ENCODE peak calls at places on chromosome 5, in five cellular contexts. One of them, this sample, is unnamed. For H3K36me3, the result is how much of the 10 kb centered on the place peaks cover.

GRCh38 chr5:157366741-157367684 is 93.0 kb upstream of the NIPAL4 start:
- DNase-seq in GM23338: peak
- DNase-seq in heart left ventricle: no peak
- DNase-seq in Panc1: no peak
- DNase-seq in upper lobe of right lung: no peak
- DNase-seq in this sample: peak

GRCh38 chr5:154385236-154385512 is 60.6 kb upstream of the SAP30L start:
- DNase-seq in Panc1: no peak
- DNase-seq in heart left ventricle: no peak
- DNase-seq in upper lobe of right lung: no peak
- DNase-seq in GM23338: no peak
- DNase-seq in this sample: no peak

GRCh38 chr5:150401376-150402201 is 11.1 kb downstream of the CD74 start:
- DNase-seq in upper lobe of right lung: no peak
- DNase-seq in heart left ventricle: no peak
- DNase-seq in GM23338: no peak
- DNase-seq in Panc1: no peak
- DNase-seq in this sample: no peak

GRCh38 chr5:160792281-160792680 is 59.7 kb downstream of the ATP10B start:
- DNase-seq in upper lobe of right lung: no peak
- DNase-seq in Panc1: no peak
- DNase-seq in heart left ventricle: no peak
- DNase-seq in GM23338: no peak
- DNase-seq in this sample: peak

GRCh38 chr5:54663876-54664275 is 146.3 kb downstream of the SNX18 start:
- DNase-seq in Panc1: no peak
- DNase-seq in GM23338: no peak
- DNase-seq in heart left ventricle: peak
- DNase-seq in upper lobe of right lung: no peak
- DNase-seq in this sample: peak

GRCh38 chr5:107455111-107455544 is 215.6 kb downstream of the EFNA5 start:
- DNase-seq in GM23338: no peak
- DNase-seq in Panc1: no peak
- DNase-seq in upper lobe of right lung: no peak
- DNase-seq in heart left ventricle: no peak
- DNase-seq in this sample: peak

GRCh38 chr5:59921816-59922215 is 28.3 kb upstream of the PDE4D start:
- DNase-seq in heart left ventricle: no peak
- DNase-seq in Panc1: no peak
- DNase-seq in upper lobe of right lung: no peak
- DNase-seq in GM23338: peak
- DNase-seq in this sample: no peak

GRCh38 chr5:7789567-7789966 is 61.4 kb downstream of the CFAP90 start:
- DNase-seq in heart left ventricle: no peak
- DNase-seq in upper lobe of right lung: no peak
- DNase-seq in Panc1: no peak
- DNase-seq in GM23338: no peak
- DNase-seq in this sample: no peak

GRCh38 chr5:150209020-150209635 is 19.3 kb downstream of the SLC6A7 start:
- DNase-seq in upper lobe of right lung: peak
- DNase-seq in GM23338: no peak
- DNase-seq in heart left ventricle: no peak
- DNase-seq in Panc1: no peak
- DNase-seq in this sample: peak

GRCh38 chr5:8908055-8908683 is 637.7 kb downstream of the SEMA5A start:
- DNase-seq in upper lobe of right lung: no peak
- DNase-seq in Panc1: peak
- DNase-seq in GM23338: peak
- DNase-seq in heart left ventricle: no peak
- DNase-seq in this sample: peak

GRCh38 chr5:110008131-110008530 is 318.4 kb downstream of the MAN2A1 start:
- DNase-seq in Panc1: no peak
- DNase-seq in heart left ventricle: no peak
- DNase-seq in GM23338: no peak
- DNase-seq in upper lobe of right lung: no peak
- DNase-seq in this sample: no peak

GRCh38 chr5:78280261-78280660 is 14.2 kb downstream of the AP3B1 start:
- DNase-seq in Panc1: no peak
- DNase-seq in GM23338: no peak
- DNase-seq in heart left ventricle: no peak
- DNase-seq in upper lobe of right lung: no peak
- DNase-seq in this sample: no peak

GRCh38 chr5:93163010-93163663 is 417.9 kb downstream of the NR2F1-AS1 start:
- DNase-seq in Panc1: no peak
- DNase-seq in GM23338: no peak
- DNase-seq in upper lobe of right lung: no peak
- DNase-seq in heart left ventricle: no peak
- DNase-seq in this sample: peak

GRCh38 chr5:147578228-147579024 is 68.6 kb upstream of the DPYSL3 start:
- DNase-seq in GM23338: peak
- DNase-seq in heart left ventricle: no peak
- DNase-seq in upper lobe of right lung: no peak
- DNase-seq in Panc1: peak
- DNase-seq in this sample: peak

GRCh38 chr5:61295365-61295764 is 36.7 kb upstream of the ZSWIM6 start:
- DNase-seq in heart left ventricle: no peak
- DNase-seq in Panc1: no peak
- DNase-seq in upper lobe of right lung: no peak
- DNase-seq in GM23338: no peak
- DNase-seq in this sample: no peak

GRCh38 chr5:120375248-120375647 is 88.9 kb upstream of the PRR16 start:
- DNase-seq in Panc1: no peak
- DNase-seq in heart left ventricle: no peak
- DNase-seq in GM23338: no peak
- DNase-seq in upper lobe of right lung: no peak
- DNase-seq in this sample: no peak

GRCh38 chr5:169094586-169095409 is 206.1 kb downstream of the SLIT3 start:
- DNase-seq in Panc1: no peak
- DNase-seq in GM23338: no peak
- DNase-seq in upper lobe of right lung: no peak
- DNase-seq in heart left ventricle: no peak
- DNase-seq in this sample: peak

GRCh38 chr5:82387819-82388166 is 109.6 kb upstream of the RPS23 start:
- DNase-seq in GM23338: no peak
- DNase-seq in Panc1: no peak
- DNase-seq in upper lobe of right lung: no peak
- DNase-seq in heart left ventricle: no peak
- DNase-seq in this sample: no peak

GRCh38 chr5:175868996-175869638 is 2.3 kb upstream of the CPLX2 start:
- DNase-seq in heart left ventricle: no peak
- DNase-seq in upper lobe of right lung: no peak
- DNase-seq in GM23338: no peak
- DNase-seq in Panc1: no peak
- DNase-seq in this sample: no peak

GRCh38 chr5:151315998-151316597 is 12.5 kb upstream of the SLC36A3 start:
- DNase-seq in Panc1: peak
- DNase-seq in GM23338: peak
- DNase-seq in heart left ventricle: peak
- DNase-seq in upper lobe of right lung: peak
- DNase-seq in this sample: peak

GRCh38 chr5:149062371-149063016 is 368 bp downstream of the SH3TC2 start:
- DNase-seq in GM23338: no peak
- DNase-seq in Panc1: no peak
- DNase-seq in heart left ventricle: peak
- DNase-seq in upper lobe of right lung: no peak
- DNase-seq in this sample: peak

GRCh38 chr5:141875795-141876627 is 2.2 kb downstream of the PCDH1 start:
- DNase-seq in upper lobe of right lung: peak
- DNase-seq in GM23338: peak
- DNase-seq in Panc1: no peak
- DNase-seq in heart left ventricle: no peak
- DNase-seq in this sample: peak

GRCh38 chr5:41763096-41763495 is 107.1 kb downstream of the OXCT1 start:
- DNase-seq in upper lobe of right lung: no peak
- DNase-seq in Panc1: no peak
- DNase-seq in GM23338: no peak
- DNase-seq in heart left ventricle: no peak
- DNase-seq in this sample: no peak

GRCh38 chr5:29042152-29042551 is 2003.8 kb upstream of the CDH9 start:
- DNase-seq in GM23338: peak
- DNase-seq in Panc1: no peak
- DNase-seq in upper lobe of right lung: no peak
- DNase-seq in heart left ventricle: no peak
- DNase-seq in this sample: no peak

GRCh38 chr5:160235731-160236130 is 6.4 kb downstream of the FABP6 start:
- DNase-seq in Panc1: no peak
- DNase-seq in heart left ventricle: no peak
- DNase-seq in GM23338: no peak
- DNase-seq in upper lobe of right lung: no peak
- DNase-seq in this sample: no peak

GRCh38 chr5:163915481-163915961 is 410.1 kb downstream of the MAT2B start:
- DNase-seq in GM23338: peak
- DNase-seq in heart left ventricle: no peak
- DNase-seq in upper lobe of right lung: peak
- DNase-seq in Panc1: no peak
- DNase-seq in this sample: peak

GRCh38 chr5:133147411-133147810 is 95.6 kb downstream of the HSPA4 start:
- DNase-seq in Panc1: no peak
- DNase-seq in upper lobe of right lung: no peak
- DNase-seq in heart left ventricle: no peak
- DNase-seq in GM23338: no peak
- DNase-seq in this sample: no peak

DNA sequence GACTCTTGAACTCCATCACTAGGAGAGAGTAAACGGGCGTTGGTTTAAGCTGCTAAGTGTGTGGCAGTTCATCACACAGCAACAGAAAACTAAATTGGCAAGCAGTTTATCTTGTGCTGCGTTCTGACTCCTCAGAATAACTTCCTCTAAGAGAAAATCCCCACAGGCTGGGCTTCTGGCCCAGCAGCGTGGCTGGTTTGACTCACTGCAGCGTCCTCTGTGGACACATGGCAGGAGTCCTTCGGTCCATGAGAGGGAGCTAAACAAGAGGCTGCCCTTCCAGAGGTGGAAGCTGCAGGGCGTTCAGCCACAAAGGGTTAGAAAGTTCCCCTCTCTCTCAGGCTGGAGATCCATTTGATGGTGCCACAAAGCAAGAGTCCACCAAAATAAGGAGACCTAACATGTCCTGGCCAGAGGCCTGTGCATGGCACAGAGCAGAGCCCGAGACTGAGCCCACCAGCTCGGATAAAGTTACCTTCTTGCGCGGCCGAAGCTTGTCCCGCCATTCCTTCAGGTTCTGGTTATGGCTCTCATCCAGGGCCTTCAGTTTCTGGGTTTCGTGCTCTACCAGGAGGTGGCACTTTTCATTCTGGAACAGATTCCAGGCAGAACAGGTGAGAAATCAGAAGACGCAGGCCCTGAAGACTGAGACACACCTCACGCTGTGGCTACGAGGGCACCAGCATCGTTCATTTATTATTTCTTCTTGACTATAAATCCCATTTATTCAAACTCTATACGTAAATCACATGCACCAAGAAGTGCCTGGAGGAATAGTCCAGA is 46.2 kb upstream of the FBXW11 start:
- DNase-seq in GM23338: no peak
- DNase-seq in Panc1: no peak
- DNase-seq in upper lobe of right lung: no peak
- DNase-seq in heart left ventricle: peak
- DNase-seq in this sample: no peak
- H3K36me3 ChIP-seq in GM23338: under half
- H3K36me3 ChIP-seq in Panc1: under half
- H3K36me3 ChIP-seq in upper lobe of right lung: half or more
- H3K36me3 ChIP-seq in heart left ventricle: half or more
- H3K36me3 ChIP-seq in this sample: under half

DNA sequence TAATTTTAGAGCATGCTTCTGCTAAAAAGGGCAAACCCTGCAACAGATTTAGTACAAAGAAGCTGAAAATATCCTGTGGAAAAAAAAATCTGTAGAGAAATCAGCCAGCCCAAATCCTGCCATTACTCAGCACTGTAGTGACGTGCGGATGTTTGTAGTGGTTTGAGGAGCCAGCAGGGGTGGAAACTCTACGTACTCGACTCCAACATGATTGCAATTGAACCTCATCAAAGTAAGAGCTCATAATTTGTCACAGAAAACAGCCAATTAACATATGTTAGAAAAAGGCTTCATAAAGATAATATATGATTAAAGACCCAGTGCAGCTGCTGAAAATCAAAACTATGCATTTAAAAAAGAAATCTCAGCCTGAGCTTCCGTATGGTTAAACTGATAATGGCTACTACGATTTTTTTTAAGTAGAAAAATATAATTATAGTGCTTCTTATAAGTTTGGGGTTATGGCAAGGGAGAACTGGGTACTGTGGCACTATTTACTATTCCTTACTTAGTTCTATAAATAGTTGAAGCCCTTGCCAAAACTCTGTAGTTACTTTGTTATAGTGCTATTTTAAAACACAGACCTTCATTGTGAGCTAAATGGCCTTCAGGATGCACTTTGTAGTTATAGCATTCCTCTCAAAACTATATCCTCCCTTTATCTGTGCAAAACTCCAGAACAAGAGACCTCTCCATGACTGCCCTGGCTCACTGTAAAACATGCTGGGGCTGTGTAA is 49.4 kb downstream of the MEF2C start:
- DNase-seq in heart left ventricle: peak
- DNase-seq in upper lobe of right lung: no peak
- DNase-seq in GM23338: peak
- DNase-seq in Panc1: no peak
- DNase-seq in this sample: no peak
- H3K4me3 ChIP-seq in heart left ventricle: peak
- H3K4me3 ChIP-seq in upper lobe of right lung: peak
- H3K4me3 ChIP-seq in GM23338: no peak
- H3K4me3 ChIP-seq in Panc1: no peak
- H3K4me3 ChIP-seq in this sample: no peak

GRCh38 chr5:37326536-37326935 is 44.4 kb downstream of the NUP155 start:
- DNase-seq in heart left ventricle: no peak
- DNase-seq in Panc1: no peak
- DNase-seq in upper lobe of right lung: no peak
- DNase-seq in GM23338: no peak
- DNase-seq in this sample: no peak

GRCh38 chr5:37323607-37324006 is 47.3 kb downstream of the NUP155 start:
- DNase-seq in heart left ventricle: no peak
- DNase-seq in GM23338: no peak
- DNase-seq in upper lobe of right lung: no peak
- DNase-seq in Panc1: no peak
- DNase-seq in this sample: no peak
- TF ChIP-seq CTCF in heart left ventricle: no peak
- TF ChIP-seq CTCF in GM23338: no peak
- TF ChIP-seq CTCF in upper lobe of right lung: no peak
- TF ChIP-seq CTCF in Panc1: no peak
- TF ChIP-seq CTCF in this sample: no peak

GRCh38 chr5:181217805-181218065 is 5.3 kb upstream of the TRIM41 start:
- DNase-seq in GM23338: no peak
- DNase-seq in heart left ventricle: no peak
- DNase-seq in Panc1: no peak
- DNase-seq in upper lobe of right lung: no peak
- DNase-seq in this sample: no peak

GRCh38 chr5:181217111-181217804 is 5.8 kb upstream of the TRIM41 start:
- DNase-seq in GM23338: peak
- DNase-seq in heart left ventricle: peak
- DNase-seq in Panc1: no peak
- DNase-seq in upper lobe of right lung: peak
- DNase-seq in this sample: peak

GRCh38 chr5:181219262-181220177 is 3.6 kb upstream of the TRIM41 start:
- DNase-seq in heart left ventricle: no peak
- DNase-seq in upper lobe of right lung: no peak
- DNase-seq in GM23338: peak
- DNase-seq in Panc1: no peak
- DNase-seq in this sample: no peak

GRCh38 chr5:181220178-181220515 is 2.9 kb upstream of the TRIM41 start:
- DNase-seq in heart left ventricle: no peak
- DNase-seq in upper lobe of right lung: no peak
- DNase-seq in GM23338: no peak
- DNase-seq in Panc1: no peak
- DNase-seq in this sample: no peak

GRCh38 chr5:181218795-181219124 is 4.3 kb upstream of the TRIM41 start:
- DNase-seq in Panc1: no peak
- DNase-seq in upper lobe of right lung: no peak
- DNase-seq in heart left ventricle: no peak
- DNase-seq in GM23338: peak
- DNase-seq in this sample: no peak
- H3K36me3 ChIP-seq in Panc1: under half
- H3K36me3 ChIP-seq in upper lobe of right lung: under half
- H3K36me3 ChIP-seq in heart left ventricle: under half
- H3K36me3 ChIP-seq in GM23338: under half
- H3K36me3 ChIP-seq in this sample: under half